ENCODE peak calls at places on chromosome 6, in seven cellular contexts. V, J, P, I, W, Z and O are unnamed samples.
A peak's percentile ranks its signal among the peaks of the same experiment; 100 is the strongest.

GRCh38 chr6:154890874-154891273 is 104.2 kb upstream of the TIAM2 start:
- DNase-seq in P (no peak), J (no peak), Z (no peak), I (no peak), V (no peak), W (no peak), O (no peak)

GRCh38 chr6:54909184-54909583 is 62.6 kb downstream of the FAM83B start:
- DNase-seq in J (no peak), V (no peak), Z (no peak), W (no peak), I (no peak), P (no peak), O (no peak)

GRCh38 chr6:155152211-155153076 is 111.4 kb upstream of the CLDN20 start:
- DNase-seq in I (peak; percentile 87), Z (no peak), V (peak; percentile 25), P (no peak), W (no peak), J (no peak), O (peak; percentile 69)

GRCh38 chr6:44762496-44762895 is 375.0 kb downstream of the CDC5L start:
- DNase-seq in I (no peak), J (no peak), W (no peak), V (no peak), Z (no peak), P (no peak), O (no peak)

GRCh38 chr6:33959661-33960344 is 156.0 kb upstream of the MLN start:
- DNase-seq in P (peak; percentile 52), I (no peak), J (no peak), W (no peak), V (no peak), Z (no peak), O (no peak)

GRCh38 chr6:89940225-89941027 is 46.2 kb downstream of the GJA10 start:
- DNase-seq in I (peak; percentile 84), W (no peak), V (peak; percentile 89), Z (peak; percentile 82), P (no peak), J (peak; percentile 72), O (peak; percentile 81)

GRCh38 chr6:142893088-142893487 is 51.9 kb downstream of the HIVEP2 start:
- DNase-seq in W (no peak), Z (no peak), I (no peak), P (no peak), V (peak; percentile 56), J (no peak), O (no peak)

GRCh38 chr6:143701343-143702234 is 23.8 kb downstream of the PHACTR2 start:
- DNase-seq in P (no peak), I (no peak), V (no peak), J (no peak), Z (no peak), W (no peak), O (no peak)

GRCh38 chr6:166488081-166488685 is 98.3 kb downstream of the RAMACL start:
- DNase-seq in Z (peak; percentile 76), J (peak; percentile 86), V (peak; percentile 72), W (peak; percentile 85), P (no peak), I (no peak), O (peak; percentile 19)

GRCh38 chr6:1720620-1721322 is 111.1 kb downstream of the FOXC1 start:
- DNase-seq in J (no peak), W (no peak), Z (peak; percentile 17), V (no peak), P (no peak), I (peak; percentile 86), O (peak; percentile 94)

GRCh38 chr6:119137194-119138072 is 59.0 kb upstream of the FAM184A start:
- DNase-seq in Z (no peak), W (no peak), J (peak; percentile 58), P (no peak), I (no peak), V (peak; percentile 60), O (no peak)

GRCh38 chr6:168034537-168034936 is 37.1 kb downstream of the KIF25 start:
- DNase-seq in J (no peak), W (no peak), Z (no peak), I (no peak), P (no peak), V (no peak), O (peak; percentile 29)

GRCh38 chr6:161446296-161446925 is 172.6 kb upstream of the AGPAT4 start:
- DNase-seq in I (no peak), V (no peak), J (no peak), P (no peak), Z (no peak), W (no peak), O (no peak)

GRCh38 chr6:27755768-27756167 is 156.4 kb downstream of the OR2B2 start:
- DNase-seq in J (no peak), P (no peak), W (no peak), Z (no peak), I (no peak), V (no peak), O (no peak)

GRCh38 chr6:166584813-166585429 is 1.6 kb downstream of the RAMACL start:
- DNase-seq in W (no peak), I (no peak), P (no peak), J (no peak), Z (no peak), V (no peak), O (no peak)

GRCh38 chr6:166275714-166276166 is 32.5 kb downstream of the PRR18 start:
- DNase-seq in Z (peak; percentile 78), J (peak; percentile 69), W (peak; percentile 83), P (peak; percentile 86), I (peak; percentile 68), V (peak; percentile 63), O (peak; percentile 77)

GRCh38 chr6:136445063-136445462 is 105.2 kb downstream of the MAP7 start:
- DNase-seq in V (no peak), J (no peak), I (no peak), W (no peak), P (no peak), Z (no peak), O (no peak)

GRCh38 chr6:80638222-80639055 is 532.0 kb downstream of the BCKDHB start:
- DNase-seq in P (no peak), I (peak; percentile 94), V (peak; percentile 90), Z (no peak), J (peak; percentile 60), W (peak; percentile 76), O (no peak)

GRCh38 chr6:30508890-30509736 is 19.8 kb downstream of the HLA-E start:
- DNase-seq in W (no peak), V (peak; percentile 76), I (no peak), J (no peak), Z (no peak), P (no peak), O (no peak)

GRCh38 chr6:75611702-75612375 is 10.2 kb downstream of the SENP6 start:
- DNase-seq in Z (no peak), P (no peak), I (no peak), V (no peak), J (no peak), W (no peak), O (no peak)

GRCh38 chr6:4188801-4189200 is 53.4 kb upstream of the ECI2 start:
- DNase-seq in Z (no peak), V (no peak), J (no peak), I (no peak), P (no peak), W (no peak), O (no peak)

GRCh38 chr6:106163446-106163965 is 77.4 kb downstream of the PRDM1 start:
- DNase-seq in Z (no peak), V (peak; percentile 80), J (peak; percentile 69), I (peak; percentile 57), W (no peak), P (no peak), O (peak; percentile 29)

GRCh38 chr6:130035211-130035610 is 16.8 kb downstream of the L3MBTL3 start:
- DNase-seq in I (no peak), W (no peak), J (no peak), Z (no peak), P (no peak), V (no peak), O (no peak)

GRCh38 chr6:130032758-130033323 is 14.5 kb downstream of the L3MBTL3 start:
- DNase-seq in Z (no peak), J (no peak), P (no peak), V (no peak), W (no peak), I (no peak), O (no peak)

GRCh38 chr6:130034815-130035146 is 16.4 kb downstream of the L3MBTL3 start:
- DNase-seq in I (no peak), V (no peak), Z (no peak), W (no peak), P (no peak), J (no peak), O (no peak)

GRCh38 chr6:130037207-130037811 is 18.9 kb downstream of the L3MBTL3 start:
- DNase-seq in V (peak; percentile 14), I (no peak), W (no peak), Z (no peak), J (no peak), P (no peak), O (no peak)

GRCh38 chr6:130033999-130034814 is 15.8 kb downstream of the L3MBTL3 start:
- DNase-seq in W (no peak), I (no peak), V (peak; percentile 79), J (no peak), Z (no peak), P (no peak), O (no peak)
- H3K4me1 ChIP-seq in W (no peaks in the 10 kb centered on the region), I (no peaks in the 10 kb centered on the region), V (peaks cover 4% of the 10 kb centered on the region), J (peaks cover 2% of the 10 kb centered on the region), Z (no peaks in the 10 kb centered on the region), P (no peaks in the 10 kb centered on the region), O (no peaks in the 10 kb centered on the region)

GRCh38 chr6:111866857-111867256 is 6.4 kb downstream of the FYN start:
- DNase-seq in Z (no peak), P (no peak), W (no peak), V (no peak), I (peak; percentile 51), J (no peak), O (no peak)
- H3K4me1 ChIP-seq in Z (peaks cover 4% of the 10 kb centered on the region), P (peaks cover 12% of the 10 kb centered on the region), W (no peaks in the 10 kb centered on the region), V (peaks cover 17% of the 10 kb centered on the region), I (peaks cover 10% of the 10 kb centered on the region), J (no peaks in the 10 kb centered on the region), O (peaks cover 75% of the 10 kb centered on the region)

DNA sequence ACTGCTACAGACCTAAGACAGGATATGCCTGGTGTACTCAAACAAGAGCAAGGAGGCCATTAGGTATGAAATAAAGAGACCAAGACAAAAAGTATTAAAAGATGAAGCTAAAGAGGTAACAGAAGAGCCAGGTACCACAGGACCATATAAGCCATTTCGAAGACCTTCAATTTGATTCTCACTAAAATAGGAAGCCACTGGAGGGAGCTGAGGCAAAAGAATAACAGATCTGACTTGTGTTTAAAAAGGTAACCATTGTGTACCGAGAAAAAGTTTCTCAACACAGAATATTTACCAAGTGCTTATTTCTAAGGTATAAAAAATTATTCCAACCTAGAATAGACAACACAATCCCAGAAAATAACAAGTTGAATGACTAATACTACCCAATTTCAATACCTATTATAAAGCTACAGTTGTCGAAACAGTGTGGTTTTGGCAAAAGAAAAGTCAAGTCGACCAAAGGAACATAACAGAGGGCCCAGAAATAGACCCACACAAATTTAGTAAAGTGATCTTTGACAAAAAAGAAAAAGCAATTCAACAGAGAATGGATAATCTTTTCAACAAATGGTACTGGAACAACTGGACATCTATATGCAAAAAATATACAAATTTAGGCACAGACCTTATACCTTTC is 125.3 kb upstream of the DST start:
- DNase-seq in V (no peak), J (no peak), P (no peak), Z (no peak), W (no peak), I (no peak), O (no peak)
- H3K4me1 ChIP-seq in V (peaks cover 5% of the 10 kb centered on the region), J (peaks cover 4% of the 10 kb centered on the region), P (peaks cover 4% of the 10 kb centered on the region), Z (peaks cover 71% of the 10 kb centered on the region), W (no peaks in the 10 kb centered on the region), I (peaks cover 5% of the 10 kb centered on the region), O (peaks cover 17% of the 10 kb centered on the region)

DNA sequence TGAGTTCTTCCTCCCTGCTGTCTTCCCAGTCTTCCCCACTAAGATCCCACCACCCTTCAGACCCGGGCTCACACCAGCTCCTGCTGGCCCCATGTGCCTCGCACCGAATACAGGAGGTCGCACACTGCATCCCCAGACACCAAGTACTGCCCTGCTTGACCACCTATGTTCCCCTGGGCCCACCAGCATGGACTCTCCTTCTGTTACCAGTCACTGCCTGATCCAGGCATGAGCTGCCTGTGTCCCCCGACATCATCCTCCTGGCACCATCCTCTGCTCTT is 285.3 kb upstream of the TAB2 start:
- DNase-seq in I (no peak), P (no peak), Z (no peak), V (no peak), W (no peak), J (no peak), O (no peak)
- H3K4me1 ChIP-seq in I (peaks cover 2% of the 10 kb centered on the region), P (peaks cover 3% of the 10 kb centered on the region), Z (peaks cover 18% of the 10 kb centered on the region), V (peaks cover 4% of the 10 kb centered on the region), W (peaks cover 8% of the 10 kb centered on the region), J (no peaks in the 10 kb centered on the region), O (peaks cover 20% of the 10 kb centered on the region)